ENCODE peak calls at places on chromosome 2, in ten cellular contexts. Q is GM23338; D is stimulated activated CD8-positive, alpha-beta memory T cell treated with anti-CD3 and anti-CD28 coated beads, Interleukin-15, amount 100 ng/mL, for 4 hours; Z is substantia nigra; K is mesendoderm; C is CD8-positive, alpha-beta memory T cell; I is T-helper 1 cell; V is KG1; A is H4; M is neural crest cell. R is an unnamed sample.

GRCh38 chr2:235543126-235543750 is 49.4 kb downstream of the AGAP1 start:
- DNase-seq in Z (no peak), Q (peak), K (peak), M (no peak), C (no peak), I (no peak), A (no peak), V (no peak), D (no peak), R (no peak)

GRCh38 chr2:99850076-99850710 is 292.2 kb downstream of the AFF3 start:
- DNase-seq in I (no peak), Z (no peak), V (no peak), D (no peak), Q (no peak), A (peak), C (no peak), K (no peak), M (no peak), R (no peak)

GRCh38 chr2:240387669-240388358 is 47.6 kb upstream of the GPC1 start:
- DNase-seq in I (peak), M (no peak), K (peak), V (no peak), C (no peak), Q (no peak), Z (peak), D (no peak), A (peak), R (peak)

GRCh38 chr2:147916067-147916466 is 71.2 kb downstream of the ACVR2A start:
- DNase-seq in I (no peak), D (no peak), Z (no peak), V (no peak), M (no peak), K (no peak), A (no peak), Q (no peak), C (no peak), R (no peak)

GRCh38 chr2:15170068-15170775 is 390.9 kb downstream of the NBAS start:
- DNase-seq in C (no peak), K (peak), A (no peak), I (no peak), Z (no peak), D (no peak), M (no peak), Q (peak), V (no peak), R (no peak)

GRCh38 chr2:71071681-71072398 is 3.4 kb downstream of the NAGK start:
- DNase-seq in M (no peak), I (peak), D (peak), V (peak), C (peak), K (no peak), Z (no peak), Q (peak), A (no peak), R (no peak)

GRCh38 chr2:105652014-105652796 is 92.5 kb upstream of the NCK2 start:
- DNase-seq in K (no peak), Q (peak), V (no peak), D (no peak), M (no peak), Z (no peak), I (no peak), A (no peak), C (no peak), R (no peak)

GRCh38 chr2:234495801-234496441 is 960 bp downstream of the ARL4C start:
- DNase-seq in Q (peak), C (no peak), A (no peak), V (no peak), I (peak), M (peak), Z (no peak), K (peak), D (no peak), R (no peak)

GRCh38 chr2:240183370-240184197 is 43.1 kb upstream of the OTOS start:
- DNase-seq in Q (no peak), K (no peak), D (no peak), Z (no peak), I (no peak), A (no peak), V (no peak), C (no peak), M (no peak), R (no peak)

GRCh38 chr2:28329184-28329583 is 63.5 kb upstream of the FOSL2 start:
- DNase-seq in A (no peak), D (no peak), I (no peak), C (no peak), V (no peak), Q (no peak), M (no peak), K (no peak), Z (no peak), R (no peak)

GRCh38 chr2:73021371-73022010 is 50.0 kb downstream of the SFXN5 start:
- DNase-seq in D (no peak), K (no peak), C (no peak), A (no peak), Q (no peak), V (no peak), Z (no peak), I (no peak), M (no peak), R (no peak)

GRCh38 chr2:25698752-25699151 is 25.4 kb upstream of the DTNB start:
- DNase-seq in Q (no peak), D (no peak), C (no peak), Z (no peak), V (no peak), M (no peak), K (no peak), I (no peak), A (peak), R (no peak)

GRCh38 chr2:171688129-171688465 is 828 bp downstream of the DYNC1I2 start:
- DNase-seq in M (no peak), C (no peak), Z (no peak), D (no peak), K (no peak), V (no peak), I (no peak), A (no peak), Q (no peak), R (no peak)

GRCh38 chr2:150478206-150478974 is 9.1 kb downstream of the RND3 start:
- DNase-seq in Q (peak), V (no peak), D (no peak), C (no peak), Z (no peak), I (no peak), K (peak), A (no peak), M (no peak), R (no peak)

GRCh38 chr2:119694994-119695521 is 16.1 kb downstream of the TMEM177 start:
- DNase-seq in I (no peak), K (peak), Q (no peak), C (no peak), D (no peak), M (no peak), V (no peak), Z (no peak), A (peak), R (no peak)

GRCh38 chr2:9975805-9976447 is 24.4 kb downstream of the GRHL1 start:
- DNase-seq in D (no peak), V (no peak), Q (no peak), I (no peak), K (no peak), C (no peak), Z (no peak), M (no peak), A (peak), R (peak)

GRCh38 chr2:72278046-72278445 is 130.4 kb upstream of the CYP26B1 start:
- DNase-seq in D (no peak), Q (no peak), I (no peak), A (no peak), Z (no peak), M (no peak), V (no peak), K (peak), C (no peak), R (peak)

GRCh38 chr2:28648147-28648546 is 103.5 kb upstream of the PPP1CB start:
- DNase-seq in I (no peak), C (no peak), D (no peak), M (no peak), V (no peak), Q (no peak), Z (no peak), A (no peak), K (no peak), R (no peak)

GRCh38 chr2:85971369-85971768 is 82.6 kb upstream of the ST3GAL5 start:
- DNase-seq in C (no peak), Z (no peak), Q (no peak), V (no peak), I (no peak), K (no peak), D (no peak), A (no peak), M (no peak), R (no peak)